ENCODE peak calls at places on chromosomes 16 and 17, in ten cellular contexts. One of them, this sample, is unnamed.

GRCh38 chr17:68036304-68037147 is 991 bp downstream of the KPNA2 start:
- DNase-seq in WERI-Rb-1: no peak
- DNase-seq in CD8-positive, alpha-beta T cell: no peak
- DNase-seq in gastrocnemius medialis: no peak
- DNase-seq in SK-N-SH: no peak
- DNase-seq in SJSA1: no peak
- DNase-seq in aorta: no peak
- DNase-seq in thyroid gland: no peak
- DNase-seq in left ventricle myocardium inferior: no peak
- DNase-seq in naive thymus-derived CD4-positive, alpha-beta T cell: no peak
- DNase-seq in this sample: no peak

GRCh38 chr17:50845260-50846147 is 10.1 kb downstream of the WFIKKN2 start:
- DNase-seq in WERI-Rb-1: no peak
- DNase-seq in CD8-positive, alpha-beta T cell: no peak
- DNase-seq in gastrocnemius medialis: peak; percentile 77
- DNase-seq in SK-N-SH: no peak
- DNase-seq in SJSA1: peak; percentile 38
- DNase-seq in aorta: no peak
- DNase-seq in thyroid gland: no peak
- DNase-seq in left ventricle myocardium inferior: no peak
- DNase-seq in naive thymus-derived CD4-positive, alpha-beta T cell: no peak
- DNase-seq in this sample: no peak

GRCh38 chr16:87463722-87464690 is 28.8 kb downstream of the ZCCHC14 start:
- DNase-seq in WERI-Rb-1: no peak
- DNase-seq in CD8-positive, alpha-beta T cell: peak; percentile 49
- DNase-seq in gastrocnemius medialis: no peak
- DNase-seq in SK-N-SH: no peak
- DNase-seq in SJSA1: peak; percentile 74
- DNase-seq in aorta: peak; percentile 77
- DNase-seq in thyroid gland: peak; percentile 38
- DNase-seq in left ventricle myocardium inferior: no peak
- DNase-seq in naive thymus-derived CD4-positive, alpha-beta T cell: no peak
- DNase-seq in this sample: peak; percentile 84

GRCh38 chr16:77775911-77776909 is 12.2 kb upstream of the VAT1L start:
- DNase-seq in WERI-Rb-1: no peak
- DNase-seq in CD8-positive, alpha-beta T cell: no peak
- DNase-seq in gastrocnemius medialis: no peak
- DNase-seq in SK-N-SH: no peak
- DNase-seq in SJSA1: peak; percentile 45
- DNase-seq in aorta: no peak
- DNase-seq in thyroid gland: no peak
- DNase-seq in left ventricle myocardium inferior: no peak
- DNase-seq in naive thymus-derived CD4-positive, alpha-beta T cell: no peak
- DNase-seq in this sample: no peak

GRCh38 chr16:78957328-78958100 is 643.0 kb downstream of the MAF start:
- DNase-seq in WERI-Rb-1: no peak
- DNase-seq in CD8-positive, alpha-beta T cell: no peak
- DNase-seq in gastrocnemius medialis: no peak
- DNase-seq in SK-N-SH: no peak
- DNase-seq in SJSA1: no peak
- DNase-seq in aorta: no peak
- DNase-seq in thyroid gland: no peak
- DNase-seq in left ventricle myocardium inferior: no peak
- DNase-seq in naive thymus-derived CD4-positive, alpha-beta T cell: no peak
- DNase-seq in this sample: no peak

GRCh38 chr17:333626-334396 is 18.8 kb downstream of the RPH3AL start:
- DNase-seq in WERI-Rb-1: peak; percentile 84
- DNase-seq in CD8-positive, alpha-beta T cell: no peak
- DNase-seq in gastrocnemius medialis: peak; percentile 72
- DNase-seq in SK-N-SH: peak; percentile 87
- DNase-seq in SJSA1: no peak
- DNase-seq in aorta: peak; percentile 86
- DNase-seq in thyroid gland: peak; percentile 73
- DNase-seq in left ventricle myocardium inferior: peak; percentile 83
- DNase-seq in naive thymus-derived CD4-positive, alpha-beta T cell: no peak
- DNase-seq in this sample: peak; percentile 86

GRCh38 chr17:57471941-57472368 is 215.6 kb downstream of the MSI2 start:
- DNase-seq in WERI-Rb-1: peak; percentile 68
- DNase-seq in CD8-positive, alpha-beta T cell: no peak
- DNase-seq in gastrocnemius medialis: no peak
- DNase-seq in SK-N-SH: no peak
- DNase-seq in SJSA1: no peak
- DNase-seq in aorta: no peak
- DNase-seq in thyroid gland: peak; percentile 28
- DNase-seq in left ventricle myocardium inferior: no peak
- DNase-seq in naive thymus-derived CD4-positive, alpha-beta T cell: no peak
- DNase-seq in this sample: no peak

GRCh38 chr16:48524348-48525200 is 85.4 kb downstream of the N4BP1 start:
- DNase-seq in WERI-Rb-1: no peak
- DNase-seq in CD8-positive, alpha-beta T cell: no peak
- DNase-seq in gastrocnemius medialis: no peak
- DNase-seq in SK-N-SH: no peak
- DNase-seq in SJSA1: no peak
- DNase-seq in aorta: no peak
- DNase-seq in thyroid gland: no peak
- DNase-seq in left ventricle myocardium inferior: no peak
- DNase-seq in naive thymus-derived CD4-positive, alpha-beta T cell: no peak
- DNase-seq in this sample: no peak

GRCh38 chr16:66399930-66400329 is 27.2 kb upstream of the BEAN1 start:
- DNase-seq in WERI-Rb-1: no peak
- DNase-seq in CD8-positive, alpha-beta T cell: no peak
- DNase-seq in gastrocnemius medialis: no peak
- DNase-seq in SK-N-SH: peak; percentile 46
- DNase-seq in SJSA1: peak; percentile 47
- DNase-seq in aorta: no peak
- DNase-seq in thyroid gland: no peak
- DNase-seq in left ventricle myocardium inferior: no peak
- DNase-seq in naive thymus-derived CD4-positive, alpha-beta T cell: no peak
- DNase-seq in this sample: no peak

GRCh38 chr17:79294459-79295071 is 219.9 kb downstream of the ENGASE start:
- DNase-seq in WERI-Rb-1: no peak
- DNase-seq in CD8-positive, alpha-beta T cell: no peak
- DNase-seq in gastrocnemius medialis: no peak
- DNase-seq in SK-N-SH: no peak
- DNase-seq in SJSA1: peak; percentile 69
- DNase-seq in aorta: peak; percentile 68
- DNase-seq in thyroid gland: peak; percentile 71
- DNase-seq in left ventricle myocardium inferior: peak; percentile 56
- DNase-seq in naive thymus-derived CD4-positive, alpha-beta T cell: peak; percentile 16
- DNase-seq in this sample: peak; percentile 91

GRCh38 chr16:20901441-20902112 is 1.0 kb downstream of the LYRM1 start:
- DNase-seq in WERI-Rb-1: peak; percentile 20
- DNase-seq in CD8-positive, alpha-beta T cell: peak; percentile 42
- DNase-seq in gastrocnemius medialis: peak; percentile 46
- DNase-seq in SK-N-SH: peak; percentile 66
- DNase-seq in SJSA1: no peak
- DNase-seq in aorta: peak; percentile 80
- DNase-seq in thyroid gland: peak; percentile 53
- DNase-seq in left ventricle myocardium inferior: peak; percentile 44
- DNase-seq in naive thymus-derived CD4-positive, alpha-beta T cell: peak; percentile 17
- DNase-seq in this sample: peak; percentile 42

GRCh38 chr17:82327289-82327688 is 6.3 kb downstream of the SECTM1 start:
- DNase-seq in WERI-Rb-1: no peak
- DNase-seq in CD8-positive, alpha-beta T cell: no peak
- DNase-seq in gastrocnemius medialis: no peak
- DNase-seq in SK-N-SH: no peak
- DNase-seq in SJSA1: no peak
- DNase-seq in aorta: peak; percentile 42
- DNase-seq in thyroid gland: no peak
- DNase-seq in left ventricle myocardium inferior: no peak
- DNase-seq in naive thymus-derived CD4-positive, alpha-beta T cell: no peak
- DNase-seq in this sample: no peak

GRCh38 chr16:57781741-57782606 is 20.3 kb downstream of the KIFC3 start:
- DNase-seq in WERI-Rb-1: no peak
- DNase-seq in CD8-positive, alpha-beta T cell: no peak
- DNase-seq in gastrocnemius medialis: no peak
- DNase-seq in SK-N-SH: no peak
- DNase-seq in SJSA1: no peak
- DNase-seq in aorta: no peak
- DNase-seq in thyroid gland: no peak
- DNase-seq in left ventricle myocardium inferior: no peak
- DNase-seq in naive thymus-derived CD4-positive, alpha-beta T cell: no peak
- DNase-seq in this sample: peak; percentile 42

GRCh38 chr16:58661199-58661830 is 23.3 kb downstream of the SLC38A7 start:
- DNase-seq in WERI-Rb-1: peak; percentile 60
- DNase-seq in CD8-positive, alpha-beta T cell: no peak
- DNase-seq in gastrocnemius medialis: peak; percentile 58
- DNase-seq in SK-N-SH: peak; percentile 78
- DNase-seq in SJSA1: peak; percentile 69
- DNase-seq in aorta: peak; percentile 66
- DNase-seq in thyroid gland: peak; percentile 51
- DNase-seq in left ventricle myocardium inferior: peak; percentile 27
- DNase-seq in naive thymus-derived CD4-positive, alpha-beta T cell: no peak
- DNase-seq in this sample: peak; percentile 76

GRCh38 chr17:78266231-78266631 is 34.8 kb downstream of the TMEM235 start:
- DNase-seq in WERI-Rb-1: no peak
- DNase-seq in CD8-positive, alpha-beta T cell: no peak
- DNase-seq in gastrocnemius medialis: no peak
- DNase-seq in SK-N-SH: peak; percentile 32
- DNase-seq in SJSA1: no peak
- DNase-seq in aorta: no peak
- DNase-seq in thyroid gland: no peak
- DNase-seq in left ventricle myocardium inferior: no peak
- DNase-seq in naive thymus-derived CD4-positive, alpha-beta T cell: no peak
- DNase-seq in this sample: no peak

GRCh38 chr17:78263736-78264340 is 32.4 kb downstream of the TMEM235 start:
- DNase-seq in WERI-Rb-1: peak; percentile 85
- DNase-seq in CD8-positive, alpha-beta T cell: no peak
- DNase-seq in gastrocnemius medialis: no peak
- DNase-seq in SK-N-SH: no peak
- DNase-seq in SJSA1: no peak
- DNase-seq in aorta: no peak
- DNase-seq in thyroid gland: no peak
- DNase-seq in left ventricle myocardium inferior: no peak
- DNase-seq in naive thymus-derived CD4-positive, alpha-beta T cell: no peak
- DNase-seq in this sample: no peak

GRCh38 chr17:78265121-78265520 is 33.7 kb downstream of the TMEM235 start:
- DNase-seq in WERI-Rb-1: no peak
- DNase-seq in CD8-positive, alpha-beta T cell: no peak
- DNase-seq in gastrocnemius medialis: no peak
- DNase-seq in SK-N-SH: peak; percentile 20
- DNase-seq in SJSA1: no peak
- DNase-seq in aorta: no peak
- DNase-seq in thyroid gland: no peak
- DNase-seq in left ventricle myocardium inferior: no peak
- DNase-seq in naive thymus-derived CD4-positive, alpha-beta T cell: no peak
- DNase-seq in this sample: no peak

GRCh38 chr17:78266771-78267170 is 35.3 kb downstream of the TMEM235 start:
- DNase-seq in WERI-Rb-1: no peak
- DNase-seq in CD8-positive, alpha-beta T cell: no peak
- DNase-seq in gastrocnemius medialis: no peak
- DNase-seq in SK-N-SH: peak; percentile 51
- DNase-seq in SJSA1: no peak
- DNase-seq in aorta: no peak
- DNase-seq in thyroid gland: no peak
- DNase-seq in left ventricle myocardium inferior: no peak
- DNase-seq in naive thymus-derived CD4-positive, alpha-beta T cell: no peak
- DNase-seq in this sample: no peak

DNA sequence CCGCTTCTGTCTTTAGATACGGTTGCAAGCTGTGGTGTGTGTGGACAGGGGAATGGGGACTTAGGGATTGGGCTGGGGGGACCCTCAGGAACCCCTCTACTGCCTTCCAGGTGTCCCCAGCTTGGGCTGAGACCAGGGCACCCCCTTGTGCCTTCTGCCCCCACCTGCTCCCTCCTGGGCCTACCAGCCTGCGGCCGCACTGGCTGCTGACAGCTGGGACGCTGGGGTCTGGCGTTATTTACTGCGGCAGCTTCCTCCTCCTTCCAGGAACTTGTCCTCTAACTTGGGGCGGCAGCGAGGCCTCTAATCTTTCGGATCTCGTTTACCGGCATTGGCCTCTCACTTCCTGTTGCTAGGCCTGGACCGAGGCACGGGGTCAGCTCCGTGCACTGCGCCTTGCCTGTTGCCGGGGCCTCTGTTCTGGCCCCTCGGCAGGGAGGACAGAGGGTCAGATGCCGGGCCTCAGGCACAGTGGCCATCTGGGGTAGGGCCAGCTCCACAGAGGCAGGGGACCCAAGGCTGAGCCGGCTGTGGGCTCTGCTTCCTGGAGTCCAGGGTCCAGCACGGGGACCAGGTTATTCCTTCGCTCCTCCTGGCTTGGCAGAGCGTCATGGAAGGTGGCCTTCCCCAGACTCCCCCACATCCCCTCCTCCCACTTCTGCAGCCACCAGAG is 31.8 kb downstream of the TMEM235 start:
- DNase-seq in WERI-Rb-1: peak; percentile 80
- DNase-seq in CD8-positive, alpha-beta T cell: no peak
- DNase-seq in gastrocnemius medialis: peak; percentile 31
- DNase-seq in SK-N-SH: peak; percentile 90
- DNase-seq in SJSA1: no peak
- DNase-seq in aorta: peak; percentile 81
- DNase-seq in thyroid gland: no peak
- DNase-seq in left ventricle myocardium inferior: peak; percentile 57
- DNase-seq in naive thymus-derived CD4-positive, alpha-beta T cell: no peak
- DNase-seq in this sample: peak; percentile 50
- H3K27ac ChIP-seq in WERI-Rb-1: peak overlapping the region; percentile 78
- H3K27ac ChIP-seq in CD8-positive, alpha-beta T cell: no peak overlapping the region
- H3K27ac ChIP-seq in gastrocnemius medialis: peak overlapping the region; percentile 66
- H3K27ac ChIP-seq in SK-N-SH: no peak overlapping the region
- H3K27ac ChIP-seq in SJSA1: no peak overlapping the region
- H3K27ac ChIP-seq in aorta: no peak overlapping the region
- H3K27ac ChIP-seq in thyroid gland: no peak overlapping the region
- H3K27ac ChIP-seq in left ventricle myocardium inferior: peak overlapping the region; percentile 76
- H3K27ac ChIP-seq in naive thymus-derived CD4-positive, alpha-beta T cell: peak overlapping the region; percentile 76
- H3K27ac ChIP-seq in this sample: peak overlapping the region; percentile 76

GRCh38 chr16:1422076-1422475 is 1.5 kb upstream of the UQCC4 start:
- DNase-seq in WERI-Rb-1: no peak
- DNase-seq in CD8-positive, alpha-beta T cell: no peak
- DNase-seq in gastrocnemius medialis: no peak
- DNase-seq in SK-N-SH: no peak
- DNase-seq in SJSA1: no peak
- DNase-seq in aorta: no peak
- DNase-seq in thyroid gland: peak; percentile 84
- DNase-seq in left ventricle myocardium inferior: no peak
- DNase-seq in naive thymus-derived CD4-positive, alpha-beta T cell: no peak
- DNase-seq in this sample: no peak
- H3K4me3 ChIP-seq in WERI-Rb-1: no peak overlapping the region
- H3K4me3 ChIP-seq in CD8-positive, alpha-beta T cell: no peak overlapping the region
- H3K4me3 ChIP-seq in gastrocnemius medialis: no peak overlapping the region
- H3K4me3 ChIP-seq in SK-N-SH: no peak overlapping the region
- H3K4me3 ChIP-seq in SJSA1: no peak overlapping the region
- H3K4me3 ChIP-seq in aorta: no peak overlapping the region
- H3K4me3 ChIP-seq in thyroid gland: no peak overlapping the region
- H3K4me3 ChIP-seq in left ventricle myocardium inferior: no peak overlapping the region
- H3K4me3 ChIP-seq in naive thymus-derived CD4-positive, alpha-beta T cell: no peak overlapping the region
- H3K4me3 ChIP-seq in this sample: no peak overlapping the region

GRCh38 chr16:31913668-31914067 is 40.1 kb downstream of the ZNF267 start:
- DNase-seq in WERI-Rb-1: no peak
- DNase-seq in CD8-positive, alpha-beta T cell: no peak
- DNase-seq in gastrocnemius medialis: no peak
- DNase-seq in SK-N-SH: no peak
- DNase-seq in SJSA1: no peak
- DNase-seq in aorta: no peak
- DNase-seq in thyroid gland: no peak
- DNase-seq in left ventricle myocardium inferior: no peak
- DNase-seq in naive thymus-derived CD4-positive, alpha-beta T cell: no peak
- DNase-seq in this sample: no peak
- H3K9me3 ChIP-seq in WERI-Rb-1: peaks cover 21% of the 10 kb centered on the region
- H3K9me3 ChIP-seq in CD8-positive, alpha-beta T cell: peaks cover 71% of the 10 kb centered on the region
- H3K9me3 ChIP-seq in gastrocnemius medialis: peaks cover 66% of the 10 kb centered on the region
- H3K9me3 ChIP-seq in SK-N-SH: peaks cover 62% of the 10 kb centered on the region
- H3K9me3 ChIP-seq in SJSA1: peaks cover 50% of the 10 kb centered on the region
- H3K9me3 ChIP-seq in aorta: peaks cover 23% of the 10 kb centered on the region
- H3K9me3 ChIP-seq in thyroid gland: peaks cover 17% of the 10 kb centered on the region
- H3K9me3 ChIP-seq in left ventricle myocardium inferior: peaks cover 100% of the 10 kb centered on the region
- H3K9me3 ChIP-seq in naive thymus-derived CD4-positive, alpha-beta T cell: peaks cover 52% of the 10 kb centered on the region
- H3K9me3 ChIP-seq in this sample: peaks cover 33% of the 10 kb centered on the region

GRCh38 chr17:41539071-41539492 is 11.0 kb upstream of the KRT19 start:
- DNase-seq in WERI-Rb-1: no peak
- DNase-seq in CD8-positive, alpha-beta T cell: no peak
- DNase-seq in gastrocnemius medialis: no peak
- DNase-seq in SK-N-SH: no peak
- DNase-seq in SJSA1: no peak
- DNase-seq in aorta: peak; percentile 28
- DNase-seq in thyroid gland: no peak
- DNase-seq in left ventricle myocardium inferior: no peak
- DNase-seq in naive thymus-derived CD4-positive, alpha-beta T cell: no peak
- DNase-seq in this sample: no peak
- H3K27ac ChIP-seq in WERI-Rb-1: no peak overlapping the region
- H3K27ac ChIP-seq in CD8-positive, alpha-beta T cell: no peak overlapping the region
- H3K27ac ChIP-seq in gastrocnemius medialis: no peak overlapping the region
- H3K27ac ChIP-seq in SK-N-SH: peak overlapping the region; percentile 77
- H3K27ac ChIP-seq in SJSA1: peak overlapping the region; percentile 4
- H3K27ac ChIP-seq in aorta: no peak overlapping the region
- H3K27ac ChIP-seq in thyroid gland: no peak overlapping the region
- H3K27ac ChIP-seq in left ventricle myocardium inferior: no peak overlapping the region
- H3K27ac ChIP-seq in naive thymus-derived CD4-positive, alpha-beta T cell: no peak overlapping the region
- H3K27ac ChIP-seq in this sample: no peak overlapping the region

This sample was measured in cardiac muscle cell.